ENCODE peak calls at places on chromosomes 7 and 10, in four cellular contexts. One of them, this sample, is unnamed.
A peak's percentile ranks its signal among the peaks of the same experiment; 100 is the strongest.

GRCh38 chr10:80205478-80206276 is at the start of gene ANXA11:
- DNase-seq in K562: peak; percentile 91
- DNase-seq in HepG2: peak; percentile 72
- DNase-seq in GM12878: peak; percentile 27
- DNase-seq in this sample: peak; percentile 87

GRCh38 chr7:7639847-7640220 is 718 bp upstream of the UMAD1 start:
- DNase-seq in GM12878: peak; percentile 27
- DNase-seq in HepG2: peak; percentile 11
- DNase-seq in K562: peak; percentile 44
- DNase-seq in this sample: no peak

GRCh38 chr10:89032141-89032814 is 41.7 kb downstream of the FAS start:
- DNase-seq in HepG2: no peak
- DNase-seq in K562: peak; percentile 4
- DNase-seq in GM12878: peak; percentile 28
- DNase-seq in this sample: no peak

GRCh38 chr10:44985175-44985681 is 6.6 kb upstream of the DEPP1 start:
- DNase-seq in GM12878: no peak
- DNase-seq in HepG2: no peak
- DNase-seq in K562: no peak
- DNase-seq in this sample: no peak

GRCh38 chr10:43039629-43040481 is 37.0 kb upstream of the RET start:
- DNase-seq in HepG2: no peak
- DNase-seq in K562: no peak
- DNase-seq in GM12878: no peak
- DNase-seq in this sample: peak; percentile 39

GRCh38 chr10:104445359-104445758 is 91.7 kb downstream of the CFAP58 start:
- DNase-seq in HepG2: no peak
- DNase-seq in K562: no peak
- DNase-seq in GM12878: no peak
- DNase-seq in this sample: no peak

GRCh38 chr10:123146013-123146891 is 1.7 kb upstream of the HMX2 start:
- DNase-seq in K562: no peak
- DNase-seq in GM12878: no peak
- DNase-seq in HepG2: no peak
- DNase-seq in this sample: no peak

GRCh38 chr10:87915989-87916388 is 52.6 kb downstream of the PTEN start:
- DNase-seq in HepG2: no peak
- DNase-seq in GM12878: no peak
- DNase-seq in K562: no peak
- DNase-seq in this sample: no peak

GRCh38 chr7:107242267-107242666 is 73.5 kb downstream of the HBP1 start:
- DNase-seq in K562: no peak
- DNase-seq in HepG2: no peak
- DNase-seq in GM12878: no peak
- DNase-seq in this sample: no peak

GRCh38 chr10:119940487-119940886 is 48.0 kb downstream of the SEC23IP start:
- DNase-seq in GM12878: no peak
- DNase-seq in HepG2: no peak
- DNase-seq in K562: no peak
- DNase-seq in this sample: no peak

GRCh38 chr10:26372513-26373354 is 65.4 kb upstream of the APBB1IP start:
- DNase-seq in GM12878: peak; percentile 79
- DNase-seq in HepG2: no peak
- DNase-seq in K562: no peak
- DNase-seq in this sample: no peak

GRCh38 chr7:35624299-35625186 is 70.4 kb downstream of the HERPUD2 start:
- DNase-seq in HepG2: peak; percentile 31
- DNase-seq in K562: peak; percentile 65
- DNase-seq in GM12878: no peak
- DNase-seq in this sample: peak; percentile 64

GRCh38 chr7:1224093-1224702 is 8.5 kb upstream of the UNCX start:
- DNase-seq in K562: no peak
- DNase-seq in GM12878: no peak
- DNase-seq in HepG2: no peak
- DNase-seq in this sample: peak; percentile 77

GRCh38 chr7:138979226-138979979 is 1.8 kb downstream of the KIAA1549 start:
- DNase-seq in HepG2: peak; percentile 26
- DNase-seq in K562: no peak
- DNase-seq in GM12878: no peak
- DNase-seq in this sample: no peak

GRCh38 chr7:37359662-37360444 is 88.8 kb downstream of the ELMO1 start:
- DNase-seq in HepG2: no peak
- DNase-seq in K562: no peak
- DNase-seq in GM12878: no peak
- DNase-seq in this sample: no peak

GRCh38 chr7:155676052-155676451 is 31.6 kb downstream of the RBM33 start:
- DNase-seq in HepG2: no peak
- DNase-seq in K562: no peak
- DNase-seq in GM12878: no peak
- DNase-seq in this sample: no peak

GRCh38 chr10:12637649-12638048 is 288.3 kb downstream of the CAMK1D start:
- DNase-seq in GM12878: no peak
- DNase-seq in HepG2: no peak
- DNase-seq in K562: no peak
- DNase-seq in this sample: no peak

GRCh38 chr10:36494386-36494785 is 631.0 kb upstream of the ANKRD30A start:
- DNase-seq in K562: no peak
- DNase-seq in HepG2: no peak
- DNase-seq in GM12878: no peak
- DNase-seq in this sample: no peak

GRCh38 chr7:108528183-108528712 is 2.3 kb upstream of the PNPLA8 start:
- DNase-seq in GM12878: no peak
- DNase-seq in K562: no peak
- DNase-seq in HepG2: no peak
- DNase-seq in this sample: no peak

GRCh38 chr7:54944179-54944578 is 74.6 kb upstream of the EGFR start:
- DNase-seq in GM12878: no peak
- DNase-seq in K562: no peak
- DNase-seq in HepG2: no peak
- DNase-seq in this sample: no peak

GRCh38 chr7:108067844-108068243 is 62.3 kb downstream of the LAMB4 start:
- DNase-seq in GM12878: no peak
- DNase-seq in K562: no peak
- DNase-seq in HepG2: no peak
- DNase-seq in this sample: no peak

GRCh38 chr10:88115968-88116367 is 252.5 kb downstream of the PTEN start:
- DNase-seq in K562: no peak
- DNase-seq in HepG2: no peak
- DNase-seq in GM12878: no peak
- DNase-seq in this sample: no peak

GRCh38 chr10:74437822-74438221 is 286.8 kb downstream of the ADK start:
- DNase-seq in HepG2: peak; percentile 4
- DNase-seq in GM12878: no peak
- DNase-seq in K562: no peak
- DNase-seq in this sample: no peak

GRCh38 chr7:155788616-155789000 is 23.7 kb downstream of the SHH start:
- DNase-seq in GM12878: no peak
- DNase-seq in K562: no peak
- DNase-seq in HepG2: no peak
- DNase-seq in this sample: no peak

GRCh38 chr10:23399701-23400144 is 39.2 kb upstream of the OTUD1 start:
- DNase-seq in HepG2: peak; percentile 6
- DNase-seq in K562: no peak
- DNase-seq in GM12878: no peak
- DNase-seq in this sample: no peak

GRCh38 chr10:121070257-121070656 is 219.1 kb downstream of the WDR11 start:
- DNase-seq in HepG2: peak; percentile 46
- DNase-seq in K562: peak; percentile 13
- DNase-seq in GM12878: no peak
- DNase-seq in this sample: no peak

GRCh38 chr7:28908775-28909174 is 49.4 kb downstream of the TRIL start:
- DNase-seq in GM12878: no peak
- DNase-seq in K562: no peak
- DNase-seq in HepG2: no peak
- DNase-seq in this sample: no peak

GRCh38 chr7:122402235-122402634 is 97.7 kb upstream of the FEZF1 start:
- DNase-seq in GM12878: no peak
- DNase-seq in HepG2: no peak
- DNase-seq in K562: no peak
- DNase-seq in this sample: no peak

GRCh38 chr10:123893651-123894050 is 2.0 kb upstream of the CPXM2 start:
- DNase-seq in K562: no peak
- DNase-seq in HepG2: no peak
- DNase-seq in GM12878: no peak
- DNase-seq in this sample: no peak

GRCh38 chr10:24313233-24313632 is 104.3 kb downstream of the KIAA1217 start:
- DNase-seq in GM12878: no peak
- DNase-seq in HepG2: no peak
- DNase-seq in K562: no peak
- DNase-seq in this sample: no peak

GRCh38 chr10:129191848-129192247 is 275.2 kb upstream of the MGMT start:
- DNase-seq in K562: no peak
- DNase-seq in GM12878: no peak
- DNase-seq in HepG2: no peak
- DNase-seq in this sample: no peak

GRCh38 chr7:130432886-130433285 is 7.9 kb downstream of the CEP41 start:
- DNase-seq in K562: no peak
- DNase-seq in GM12878: no peak
- DNase-seq in HepG2: no peak
- DNase-seq in this sample: no peak

GRCh38 chr10:83607959-83608745 is 531.2 kb upstream of the GHITM start:
- DNase-seq in K562: no peak
- DNase-seq in HepG2: no peak
- DNase-seq in GM12878: no peak
- DNase-seq in this sample: no peak

GRCh38 chr10:83617692-83618325 is 521.5 kb upstream of the GHITM start:
- DNase-seq in HepG2: no peak
- DNase-seq in K562: no peak
- DNase-seq in GM12878: no peak
- DNase-seq in this sample: no peak

GRCh38 chr10:83612746-83613145 is 526.6 kb upstream of the GHITM start:
- DNase-seq in HepG2: no peak
- DNase-seq in K562: no peak
- DNase-seq in GM12878: no peak
- DNase-seq in this sample: no peak

GRCh38 chr10:83606275-83606674 is 533.0 kb upstream of the GHITM start:
- DNase-seq in HepG2: no peak
- DNase-seq in K562: no peak
- DNase-seq in GM12878: no peak
- DNase-seq in this sample: peak; percentile 45

DNA sequence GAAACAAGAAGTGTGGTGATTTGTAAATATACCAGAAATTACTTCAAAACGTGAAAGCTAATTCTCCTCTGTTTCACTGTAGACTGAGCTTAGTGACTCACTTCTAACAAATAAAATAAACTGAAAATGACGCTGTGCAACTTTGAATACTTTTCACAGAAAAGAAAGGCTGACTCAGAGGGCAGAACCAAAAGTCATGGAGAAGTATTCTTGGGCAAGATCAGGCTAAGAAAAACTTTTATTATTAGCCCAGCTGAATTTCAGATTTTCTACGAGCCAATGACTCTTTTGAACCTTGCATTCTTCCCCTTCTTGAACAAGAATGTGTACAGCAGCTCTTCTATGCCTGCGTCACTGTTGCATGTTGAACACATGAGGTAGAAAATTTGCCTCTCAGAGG is 527.3 kb upstream of the GHITM start:
- DNase-seq in HepG2: no peak
- DNase-seq in GM12878: no peak
- DNase-seq in K562: no peak
- DNase-seq in this sample: no peak
- TF ChIP-seq EZH2 in HepG2: no peak
- TF ChIP-seq EZH2 in GM12878: no peak
- TF ChIP-seq EZH2 in K562: no peak
- TF ChIP-seq EZH2 in this sample: no peak

DNA sequence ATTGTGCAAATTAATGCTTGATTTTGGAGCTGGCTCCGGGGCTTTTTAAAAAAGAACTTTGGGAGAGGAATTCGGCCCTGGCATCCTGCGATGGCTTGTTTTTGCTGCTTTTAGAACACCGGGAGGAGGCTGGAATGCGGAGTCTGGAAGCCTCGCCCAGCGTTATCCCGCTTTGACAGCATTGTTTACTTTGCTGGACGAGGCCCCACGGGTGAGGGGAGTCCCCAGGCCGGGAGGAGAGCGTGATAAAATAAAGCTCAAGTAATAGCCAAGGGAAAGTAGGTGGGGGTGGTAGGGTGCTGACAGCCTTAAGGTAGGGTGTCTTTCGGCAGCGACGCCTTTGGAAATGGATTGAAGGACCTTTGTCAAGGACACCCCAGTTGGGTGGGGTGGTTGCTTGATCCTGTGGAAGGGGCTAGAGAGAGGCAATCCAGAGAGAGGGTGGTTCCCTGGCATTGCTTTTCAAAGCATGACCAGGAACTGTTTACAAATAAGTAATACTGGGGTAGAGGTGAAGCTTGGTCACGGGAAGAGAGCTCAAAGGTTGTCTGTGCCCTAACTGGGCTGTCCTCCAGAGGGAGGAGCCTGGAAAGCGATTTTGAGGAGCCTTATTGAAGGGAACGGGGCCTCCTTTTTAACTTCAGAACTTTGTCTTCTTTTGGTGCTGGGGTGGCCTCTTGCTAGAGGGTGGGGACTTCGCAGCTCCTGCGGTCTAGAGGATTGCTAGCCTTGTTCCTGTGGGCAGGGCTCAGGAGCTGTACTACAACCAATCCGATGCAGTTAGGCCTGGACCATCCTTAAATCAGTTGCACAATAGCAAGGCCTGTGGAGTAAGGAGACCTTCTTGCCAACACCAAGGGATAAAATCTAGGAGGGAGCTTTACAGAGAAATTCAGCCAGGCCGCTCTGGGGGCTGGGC is 1.2 kb downstream of the EIF4EBP2 start:
- DNase-seq in HepG2: peak; percentile 83
- DNase-seq in K562: peak; percentile 88
- DNase-seq in GM12878: no peak
- DNase-seq in this sample: no peak
- TF ChIP-seq RAD21 in HepG2: no peak
- TF ChIP-seq RAD21 in K562: no peak
- TF ChIP-seq RAD21 in GM12878: no peak
- TF ChIP-seq RAD21 in this sample: no peak

DNA sequence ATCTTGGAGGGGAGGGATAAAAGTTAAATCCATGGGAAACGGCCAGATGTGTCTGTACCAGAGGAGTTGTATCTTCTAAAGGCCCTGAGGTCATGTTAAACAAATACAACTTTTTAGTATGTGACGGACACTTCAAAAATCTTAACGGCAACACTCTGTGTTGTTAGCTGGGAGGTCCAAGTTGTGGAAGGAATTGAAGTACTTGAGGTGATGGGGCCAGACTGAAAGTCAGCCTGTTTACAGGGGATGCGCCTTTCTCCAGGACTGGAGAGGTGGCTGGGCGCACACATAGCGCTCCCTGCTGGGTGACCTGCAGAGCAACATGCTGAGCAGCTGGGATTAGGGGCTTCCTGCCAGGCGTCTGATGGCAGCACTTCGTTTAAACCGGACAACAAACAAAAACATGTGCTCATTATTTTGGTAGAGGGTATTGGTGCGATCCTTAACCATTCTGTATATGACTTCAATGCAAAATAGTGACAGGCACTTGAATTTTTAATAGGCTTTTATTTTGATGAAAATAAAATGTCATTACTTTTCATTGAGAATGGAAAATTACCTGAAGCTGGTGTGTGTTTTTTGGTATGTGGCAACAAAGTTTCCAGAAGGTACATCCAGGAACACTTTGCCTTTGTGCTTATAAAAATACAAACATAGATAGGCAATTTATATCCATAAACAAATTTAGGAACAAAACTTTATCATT is 198.2 kb downstream of the MLLT10 start:
- DNase-seq in GM12878: no peak
- DNase-seq in K562: peak; percentile 74
- DNase-seq in HepG2: peak; percentile 50
- DNase-seq in this sample: no peak
- TF ChIP-seq CBX5 in GM12878: no peak
- TF ChIP-seq CBX5 in K562: no peak
- TF ChIP-seq CBX5 in HepG2: no peak
- TF ChIP-seq CBX5 in this sample: no peak

GRCh38 chr10:93566435-93567276 is at the start of gene FFAR4:
- DNase-seq in K562: no peak
- DNase-seq in GM12878: no peak
- DNase-seq in HepG2: no peak
- DNase-seq in this sample: peak; percentile 77
- TF ChIP-seq EZH2 in K562: no peak
- TF ChIP-seq EZH2 in GM12878: no peak
- TF ChIP-seq EZH2 in HepG2: no peak
- TF ChIP-seq EZH2 in this sample: peak; percentile 97